ENCODE peak calls at places on chromosomes 7 and 10, in nine cellular contexts. One of them, this sample, is unnamed.

GRCh38 chr7:109950821-109951601 is 1139.9 kb upstream of the LRRN3 start:
- DNase-seq in caudate nucleus: no peak
- DNase-seq in M059J: no peak
- DNase-seq in pancreas: no peak
- DNase-seq in activated T-helper 1 cell treated with anti-CD3 and anti-CD28 coated beads, Interleukin-2, amount 50 U/mL, for 16 hours: no peak
- DNase-seq in stimulated activated CD4-positive, alpha-beta T cell treated with anti-CD3 and anti-CD28 coated beads, Interleukin-1b, Interleukin-23, amount 100 ng/mL, for 1 hour: no peak
- DNase-seq in IMR-90: no peak
- DNase-seq in HL-60: no peak
- DNase-seq in cardiac fibroblast: no peak
- DNase-seq in this sample: no peak

GRCh38 chr7:148959726-148960125 is 68.6 kb downstream of the PDIA4 start:
- DNase-seq in HL-60: no peak
- DNase-seq in cardiac fibroblast: no peak
- DNase-seq in stimulated activated CD4-positive, alpha-beta T cell treated with anti-CD3 and anti-CD28 coated beads, Interleukin-1b, Interleukin-23, amount 100 ng/mL, for 1 hour: no peak
- DNase-seq in M059J: no peak
- DNase-seq in caudate nucleus: no peak
- DNase-seq in pancreas: no peak
- DNase-seq in activated T-helper 1 cell treated with anti-CD3 and anti-CD28 coated beads, Interleukin-2, amount 50 U/mL, for 16 hours: no peak
- DNase-seq in IMR-90: no peak
- DNase-seq in this sample: no peak

GRCh38 chr7:69967152-69967591 is 368.9 kb downstream of the AUTS2 start:
- DNase-seq in IMR-90: no peak
- DNase-seq in caudate nucleus: no peak
- DNase-seq in M059J: peak
- DNase-seq in stimulated activated CD4-positive, alpha-beta T cell treated with anti-CD3 and anti-CD28 coated beads, Interleukin-1b, Interleukin-23, amount 100 ng/mL, for 1 hour: no peak
- DNase-seq in pancreas: no peak
- DNase-seq in activated T-helper 1 cell treated with anti-CD3 and anti-CD28 coated beads, Interleukin-2, amount 50 U/mL, for 16 hours: no peak
- DNase-seq in HL-60: no peak
- DNase-seq in cardiac fibroblast: peak
- DNase-seq in this sample: no peak

GRCh38 chr7:136134503-136134902 is 157.3 kb upstream of the MTPN start:
- DNase-seq in activated T-helper 1 cell treated with anti-CD3 and anti-CD28 coated beads, Interleukin-2, amount 50 U/mL, for 16 hours: no peak
- DNase-seq in caudate nucleus: no peak
- DNase-seq in pancreas: no peak
- DNase-seq in stimulated activated CD4-positive, alpha-beta T cell treated with anti-CD3 and anti-CD28 coated beads, Interleukin-1b, Interleukin-23, amount 100 ng/mL, for 1 hour: no peak
- DNase-seq in HL-60: no peak
- DNase-seq in cardiac fibroblast: no peak
- DNase-seq in IMR-90: peak
- DNase-seq in M059J: peak
- DNase-seq in this sample: no peak

GRCh38 chr7:26151650-26151952 is 397 bp upstream of the NFE2L3 start:
- DNase-seq in M059J: no peak
- DNase-seq in pancreas: no peak
- DNase-seq in stimulated activated CD4-positive, alpha-beta T cell treated with anti-CD3 and anti-CD28 coated beads, Interleukin-1b, Interleukin-23, amount 100 ng/mL, for 1 hour: no peak
- DNase-seq in HL-60: no peak
- DNase-seq in IMR-90: no peak
- DNase-seq in cardiac fibroblast: no peak
- DNase-seq in activated T-helper 1 cell treated with anti-CD3 and anti-CD28 coated beads, Interleukin-2, amount 50 U/mL, for 16 hours: no peak
- DNase-seq in caudate nucleus: no peak
- DNase-seq in this sample: no peak

GRCh38 chr7:138816650-138817049 is 18.7 kb upstream of the ATP6V0A4 start:
- DNase-seq in HL-60: no peak
- DNase-seq in IMR-90: no peak
- DNase-seq in caudate nucleus: no peak
- DNase-seq in pancreas: no peak
- DNase-seq in M059J: no peak
- DNase-seq in stimulated activated CD4-positive, alpha-beta T cell treated with anti-CD3 and anti-CD28 coated beads, Interleukin-1b, Interleukin-23, amount 100 ng/mL, for 1 hour: no peak
- DNase-seq in cardiac fibroblast: no peak
- DNase-seq in activated T-helper 1 cell treated with anti-CD3 and anti-CD28 coated beads, Interleukin-2, amount 50 U/mL, for 16 hours: no peak
- DNase-seq in this sample: no peak

GRCh38 chr10:119526606-119527592 is 15.6 kb downstream of the RGS10 start:
- DNase-seq in cardiac fibroblast: no peak
- DNase-seq in IMR-90: peak
- DNase-seq in pancreas: no peak
- DNase-seq in activated T-helper 1 cell treated with anti-CD3 and anti-CD28 coated beads, Interleukin-2, amount 50 U/mL, for 16 hours: no peak
- DNase-seq in stimulated activated CD4-positive, alpha-beta T cell treated with anti-CD3 and anti-CD28 coated beads, Interleukin-1b, Interleukin-23, amount 100 ng/mL, for 1 hour: no peak
- DNase-seq in M059J: no peak
- DNase-seq in caudate nucleus: no peak
- DNase-seq in HL-60: no peak
- DNase-seq in this sample: no peak

GRCh38 chr10:3366043-3366442 is 193.5 kb upstream of the PITRM1 start:
- DNase-seq in pancreas: no peak
- DNase-seq in HL-60: no peak
- DNase-seq in IMR-90: no peak
- DNase-seq in stimulated activated CD4-positive, alpha-beta T cell treated with anti-CD3 and anti-CD28 coated beads, Interleukin-1b, Interleukin-23, amount 100 ng/mL, for 1 hour: no peak
- DNase-seq in activated T-helper 1 cell treated with anti-CD3 and anti-CD28 coated beads, Interleukin-2, amount 50 U/mL, for 16 hours: no peak
- DNase-seq in caudate nucleus: no peak
- DNase-seq in cardiac fibroblast: no peak
- DNase-seq in M059J: no peak
- DNase-seq in this sample: no peak

GRCh38 chr10:126933116-126933515 is 27.9 kb downstream of the DOCK1 start:
- DNase-seq in cardiac fibroblast: no peak
- DNase-seq in HL-60: no peak
- DNase-seq in caudate nucleus: no peak
- DNase-seq in pancreas: no peak
- DNase-seq in activated T-helper 1 cell treated with anti-CD3 and anti-CD28 coated beads, Interleukin-2, amount 50 U/mL, for 16 hours: no peak
- DNase-seq in stimulated activated CD4-positive, alpha-beta T cell treated with anti-CD3 and anti-CD28 coated beads, Interleukin-1b, Interleukin-23, amount 100 ng/mL, for 1 hour: no peak
- DNase-seq in M059J: no peak
- DNase-seq in IMR-90: no peak
- DNase-seq in this sample: no peak

GRCh38 chr7:39016609-39017008 is 38.9 kb downstream of the POU6F2 start:
- DNase-seq in pancreas: no peak
- DNase-seq in stimulated activated CD4-positive, alpha-beta T cell treated with anti-CD3 and anti-CD28 coated beads, Interleukin-1b, Interleukin-23, amount 100 ng/mL, for 1 hour: no peak
- DNase-seq in IMR-90: no peak
- DNase-seq in HL-60: no peak
- DNase-seq in cardiac fibroblast: no peak
- DNase-seq in M059J: no peak
- DNase-seq in activated T-helper 1 cell treated with anti-CD3 and anti-CD28 coated beads, Interleukin-2, amount 50 U/mL, for 16 hours: no peak
- DNase-seq in caudate nucleus: no peak
- DNase-seq in this sample: no peak